ENCODE peak calls at places on chromosomes 11 and 22, in nine cellular contexts. W, R, A, M, B, N, L, F and X are unnamed samples.

GRCh38 chr11:19380375-19380774 is 139.6 kb upstream of the E2F8 start:
- DNase-seq in R (no peak), W (no peak), B (peak; percentile 97), L (no peak), F (no peak), A (no peak), M (no peak), N (peak; percentile 97), X (no peak)

GRCh38 chr22:50112151-50113118 is 22.6 kb downstream of the MOV10L1 start:
- DNase-seq in B (peak; percentile 53), F (no peak), N (peak; percentile 86), M (no peak), W (no peak), L (no peak), A (no peak), R (no peak), X (no peak)

GRCh38 chr11:69000831-69001245 is 12.2 kb downstream of the MRGPRF start:
- DNase-seq in B (peak; percentile 95), A (peak; percentile 75), L (peak; percentile 92), M (no peak), F (no peak), W (no peak), R (peak; percentile 30), N (peak; percentile 87), X (peak; percentile 53)

GRCh38 chr11:130924750-130925149 is 8.5 kb upstream of the SNX19 start:
- DNase-seq in B (no peak), R (no peak), W (no peak), A (no peak), M (no peak), L (no peak), F (no peak), N (no peak), X (no peak)

GRCh38 chr11:63478896-63479295 is 12.1 kb downstream of the PLAAT5 start:
- DNase-seq in R (peak; percentile 64), M (peak; percentile 75), B (peak; percentile 78), N (peak; percentile 75), W (no peak), L (peak; percentile 68), A (peak; percentile 26), F (peak; percentile 60), X (peak; percentile 73)

GRCh38 chr11:12606597-12606996 is 67.6 kb upstream of the TEAD1 start:
- DNase-seq in F (no peak), N (peak; percentile 90), B (peak; percentile 82), A (no peak), W (no peak), M (no peak), R (no peak), L (no peak), X (no peak)

GRCh38 chr11:37788141-37788877 is 1190.3 kb upstream of the RAG2 start:
- DNase-seq in M (no peak), A (no peak), L (no peak), B (no peak), R (no peak), N (peak; percentile 91), F (no peak), W (no peak), X (no peak)

GRCh38 chr11:72828081-72828567 is 13.9 kb downstream of the ATG16L2 start:
- DNase-seq in N (peak; percentile 44), M (no peak), F (no peak), W (no peak), R (no peak), A (no peak), L (no peak), B (peak; percentile 29), X (no peak)

GRCh38 chr11:3009481-3009880 is 17.4 kb upstream of the NAP1L4 start:
- DNase-seq in N (no peak), L (no peak), A (no peak), F (no peak), W (no peak), R (no peak), M (no peak), B (no peak), X (no peak)

GRCh38 chr11:100966366-100966765 is 163.2 kb downstream of the PGR start:
- DNase-seq in L (no peak), A (no peak), B (no peak), M (no peak), N (no peak), F (no peak), W (no peak), R (no peak), X (no peak)

GRCh38 chr11:1751521-1751921 is 1.1 kb upstream of the IFITM10 start:
- DNase-seq in L (peak; percentile 60), B (no peak), F (no peak), N (no peak), W (no peak), R (no peak), A (no peak), M (no peak), X (no peak)

GRCh38 chr11:127105578-127105977 is 105.0 kb upstream of the KIRREL3 start:
- DNase-seq in F (no peak), R (no peak), A (no peak), L (no peak), B (no peak), N (no peak), W (no peak), M (no peak), X (no peak)

GRCh38 chr11:73271936-73272679 is at the start of gene P2RY6:
- DNase-seq in M (no peak), W (no peak), R (no peak), A (no peak), F (no peak), B (peak; percentile 73), N (peak; percentile 60), L (peak; percentile 62), X (no peak)

GRCh38 chr11:1770528-1770927 is 6.8 kb upstream of the CTSD start:
- DNase-seq in F (no peak), M (no peak), N (no peak), W (peak; percentile 0), R (no peak), L (no peak), A (no peak), B (no peak), X (no peak)

GRCh38 chr11:117875397-117876048 is 935 bp downstream of the FXYD6 start:
- DNase-seq in R (no peak), N (no peak), A (no peak), F (no peak), L (no peak), B (no peak), M (peak; percentile 42), W (no peak), X (peak; percentile 54)
- H3K27me3 ChIP-seq in R (peaks cover 22% of the 10 kb centered on the region), N (peaks cover 63% of the 10 kb centered on the region), A (no peaks in the 10 kb centered on the region), F (no peaks in the 10 kb centered on the region), L (peaks cover 5% of the 10 kb centered on the region), B (peaks cover 58% of the 10 kb centered on the region), M (no peaks in the 10 kb centered on the region), W (no peaks in the 10 kb centered on the region), X (no peaks in the 10 kb centered on the region)

DNA sequence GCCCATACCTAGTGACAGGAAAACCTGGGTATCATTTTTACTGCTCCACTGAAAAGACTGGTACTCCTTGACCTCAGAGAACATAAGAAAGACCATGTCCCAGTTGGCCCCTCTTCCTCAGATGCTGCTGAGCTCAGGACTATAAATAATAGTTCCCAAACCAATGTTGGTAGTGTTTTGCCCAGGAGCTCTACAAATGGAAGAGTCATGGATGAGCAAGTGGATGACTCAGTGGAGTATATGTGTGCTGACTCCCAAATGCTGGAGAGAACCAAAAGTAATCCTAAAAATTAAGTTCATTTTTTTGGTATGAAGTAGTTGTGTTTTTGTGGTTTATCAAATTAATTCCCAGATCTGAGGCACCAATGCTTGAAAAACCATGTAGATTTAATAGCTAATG is 482.0 kb downstream of the KCNA4 start:
- DNase-seq in N (no peak), W (no peak), A (no peak), R (no peak), F (no peak), L (no peak), B (peak; percentile 63), M (no peak), X (no peak)
- H3K27me3 ChIP-seq in N (no peaks in the 10 kb centered on the region), W (no peaks in the 10 kb centered on the region), A (no peaks in the 10 kb centered on the region), R (no peaks in the 10 kb centered on the region), F (no peaks in the 10 kb centered on the region), L (no peaks in the 10 kb centered on the region), B (no peaks in the 10 kb centered on the region), M (no peaks in the 10 kb centered on the region), X (no peaks in the 10 kb centered on the region)

GRCh38 chr22:36714110-36714509 is 10.6 kb upstream of the CACNG2 start:
- DNase-seq in W (no peak), A (no peak), B (no peak), M (no peak), N (no peak), L (no peak), F (no peak), R (no peak), X (no peak)
- H3K27me3 ChIP-seq in W (no peaks in the 10 kb centered on the region), A (no peaks in the 10 kb centered on the region), B (peaks cover 68% of the 10 kb centered on the region), M (peaks cover 8% of the 10 kb centered on the region), N (peaks cover 19% of the 10 kb centered on the region), L (no peaks in the 10 kb centered on the region), F (no peaks in the 10 kb centered on the region), R (no peaks in the 10 kb centered on the region), X (no peaks in the 10 kb centered on the region)

GRCh38 chr11:75667268-75667830 is 1.5 kb downstream of the MAP6 start:
- DNase-seq in M (peak; percentile 52), L (no peak), N (no peak), R (no peak), F (peak; percentile 33), W (no peak), A (no peak), B (peak; percentile 48), X (peak; percentile 52)

GRCh38 chr11:75664366-75664765 is 4.5 kb downstream of the MAP6 start:
- DNase-seq in B (no peak), L (no peak), M (no peak), R (no peak), A (no peak), F (no peak), N (no peak), W (no peak), X (no peak)

GRCh38 chr11:75663808-75664207 is 5.0 kb downstream of the MAP6 start:
- DNase-seq in B (no peak), N (no peak), M (no peak), L (no peak), A (no peak), W (no peak), R (no peak), F (no peak), X (no peak)

GRCh38 chr11:75667831-75668507 is 869 bp downstream of the MAP6 start:
- DNase-seq in L (peak; percentile 68), M (peak; percentile 69), W (no peak), N (peak; percentile 35), B (peak; percentile 68), F (no peak), R (peak; percentile 22), A (peak; percentile 65), X (peak; percentile 84)

DNA sequence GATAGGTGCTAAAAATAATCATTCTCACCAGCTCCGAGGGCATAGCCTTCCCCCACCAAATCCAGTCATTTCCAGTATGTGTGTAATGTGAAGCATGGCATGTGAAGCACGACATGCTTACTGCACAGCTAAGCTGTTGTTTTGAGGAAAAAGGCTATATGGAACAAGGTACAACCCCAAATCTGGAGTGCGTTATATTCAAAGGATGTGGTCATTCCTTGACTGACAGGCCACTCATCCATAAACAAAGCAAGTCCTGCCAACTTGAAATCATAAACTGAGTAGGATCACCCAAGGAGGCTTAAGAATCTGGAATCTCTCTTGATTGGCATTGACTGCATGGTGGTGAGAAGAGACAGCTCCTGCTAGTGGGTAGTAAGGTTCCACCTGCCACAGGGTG is 3.7 kb downstream of the MAP6 start:
- DNase-seq in L (no peak), A (no peak), R (no peak), B (no peak), M (no peak), F (no peak), W (no peak), N (no peak), X (no peak)
- H3K27me3 ChIP-seq in L (no peaks in the 10 kb centered on the region), A (no peaks in the 10 kb centered on the region), R (peaks cover 32% of the 10 kb centered on the region), B (peaks cover 13% of the 10 kb centered on the region), M (peaks cover 81% of the 10 kb centered on the region), F (no peaks in the 10 kb centered on the region), W (no peaks in the 10 kb centered on the region), N (peaks cover 20% of the 10 kb centered on the region), X (no peaks in the 10 kb centered on the region)